ENCODE peak calls at places on chromosome X, in five cellular contexts. Y, V, R, E and H are unnamed samples.

GRCh38 chrX:76420237-76420636 is 7.3 kb upstream of the MAGEE1 start:
- DNase-seq in Y (peak; percentile 2), V (no peak), R (no peak), E (no peak), H (no peak)

GRCh38 chrX:84363674-84364073 is 138.6 kb downstream of the HDX start:
- DNase-seq in Y (peak; percentile 18), V (no peak), R (no peak), E (no peak), H (no peak)

GRCh38 chrX:18353931-18354368 is 538 bp downstream of the SCML2 start:
- DNase-seq in Y (peak; percentile 30), V (no peak), R (peak; percentile 42), E (no peak), H (no peak)

GRCh38 chrX:66544181-66544580 is 94.7 kb downstream of the EDA2R start:
- DNase-seq in Y (no peak), V (no peak), R (no peak), E (no peak), H (no peak)

GRCh38 chrX:30702736-30703135 is 49.5 kb downstream of the GK start:
- DNase-seq in Y (peak; percentile 78), V (peak; percentile 80), R (no peak), E (no peak), H (no peak)

GRCh38 chrX:3295731-3296130 is 50.7 kb downstream of the MXRA5 start:
- DNase-seq in Y (peak; percentile 13), V (peak; percentile 4), R (no peak), E (no peak), H (no peak)

GRCh38 chrX:13851996-13852695 is 35.3 kb upstream of the GPM6B start:
- DNase-seq in Y (no peak), V (no peak), R (no peak), E (no peak), H (no peak)

GRCh38 chrX:16687514-16687913 is 25.0 kb downstream of the CTPS2 start:
- DNase-seq in Y (peak; percentile 28), V (peak; percentile 43), R (no peak), E (no peak), H (no peak)

GRCh38 chrX:110173192-110174175 is 144.4 kb downstream of the AMMECR1 start:
- DNase-seq in Y (peak; percentile 33), V (peak; percentile 18), R (peak; percentile 31), E (no peak), H (peak; percentile 13)

GRCh38 chrX:70219938-70220764 is 14.3 kb upstream of the AWAT1 start:
- DNase-seq in Y (peak; percentile 59), V (peak; percentile 23), R (no peak), E (no peak), H (peak; percentile 27)

GRCh38 chrX:101417190-101417589 is 9.2 kb downstream of the HNRNPH2 start:
- DNase-seq in Y (no peak), V (no peak), R (no peak), E (no peak), H (no peak)

GRCh38 chrX:51215266-51215665 is 117.4 kb upstream of the NUDT10 start:
- DNase-seq in Y (no peak), V (no peak), R (no peak), E (no peak), H (no peak)

GRCh38 chrX:120293015-120293414 is 18.2 kb downstream of the TMEM255A start:
- DNase-seq in Y (no peak), V (no peak), R (no peak), E (no peak), H (no peak)

GRCh38 chrX:118347131-118347530 is 1.2 kb downstream of the WDR44 start:
- DNase-seq in Y (peak; percentile 72), V (peak; percentile 76), R (no peak), E (no peak), H (no peak)

GRCh38 chrX:37409278-37409677 is 60.1 kb downstream of the PRRG1 start:
- DNase-seq in Y (no peak), V (peak; percentile 2), R (no peak), E (no peak), H (no peak)

GRCh38 chrX:65488496-65488895 is 46.1 kb downstream of the LAS1L start:
- DNase-seq in Y (peak; percentile 29), V (peak; percentile 1), R (no peak), E (no peak), H (no peak)

GRCh38 chrX:153851981-153852380 is 21.6 kb upstream of the PDZD4 start:
- DNase-seq in Y (no peak), V (no peak), R (no peak), E (no peak), H (no peak)

GRCh38 chrX:9992724-9993123 is 25.6 kb downstream of the CLDN34 start:
- DNase-seq in Y (no peak), V (no peak), R (no peak), E (no peak), H (no peak)

GRCh38 chrX:261167-261857 is 19.9 kb upstream of the PLCXD1 start:
- DNase-seq in Y (no peak), V (peak; percentile 46), R (peak; percentile 15), E (no peak), H (no peak)

GRCh38 chrX:109036624-109037023 is 300.3 kb upstream of the IRS4 start:
- DNase-seq in Y (no peak), V (no peak), R (no peak), E (no peak), H (no peak)

GRCh38 chrX:23904096-23904495 is 3.6 kb downstream of the APOO start:
- DNase-seq in Y (no peak), V (peak; percentile 47), R (no peak), E (no peak), H (no peak)

GRCh38 chrX:132615396-132616131 is 126.7 kb upstream of the MBNL3 start:
- DNase-seq in Y (peak; percentile 45), V (peak; percentile 17), R (peak; percentile 21), E (no peak), H (no peak)

GRCh38 chrX:79100791-79101484 is 43.5 kb upstream of the GPR174 start:
- DNase-seq in Y (no peak), V (no peak), R (no peak), E (no peak), H (no peak)

GRCh38 chrX:106921637-106922036 is 1.4 kb downstream of the CLDN2 start:
- DNase-seq in Y (no peak), V (no peak), R (no peak), E (no peak), H (no peak)

GRCh38 chrX:56763556-56764152 is 34.6 kb downstream of the NBDY start:
- DNase-seq in Y (no peak), V (peak; percentile 32), R (peak; percentile 85), E (no peak), H (no peak)

DNA sequence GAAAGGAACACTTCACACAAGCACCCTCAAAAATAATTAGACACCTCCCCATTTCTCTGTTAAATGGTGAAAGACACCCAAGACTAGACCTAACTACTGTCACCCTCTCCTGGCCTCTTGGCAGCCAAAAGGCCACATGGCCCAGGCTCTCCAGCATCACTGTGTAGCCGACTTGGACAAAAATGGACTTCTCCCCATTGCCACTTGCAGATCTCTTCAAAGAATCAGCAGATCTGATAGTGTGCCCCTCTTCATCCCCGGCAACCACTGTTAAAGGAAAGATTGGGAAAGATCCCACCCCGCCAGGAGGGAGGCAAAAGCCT is 2.0 kb downstream of the MID1IP1 start:
- DNase-seq in Y (no peak), V (no peak), R (no peak), E (no peak), H (no peak)
- H3K4me1 ChIP-seq in Y (peaks cover 44% of the 10 kb centered on the region), V (peaks cover 3% of the 10 kb centered on the region), R (no peaks in the 10 kb centered on the region), E (peaks cover 2% of the 10 kb centered on the region), H (peaks cover 35% of the 10 kb centered on the region)

GRCh38 chrX:45778621-45779020 is 577.9 kb upstream of the DIPK2B start:
- DNase-seq in Y (peak; percentile 50), V (no peak), R (no peak), E (no peak), H (no peak)

GRCh38 chrX:45771560-45772340 is 571.1 kb upstream of the DIPK2B start:
- DNase-seq in Y (peak; percentile 83), V (peak; percentile 74), R (no peak), E (no peak), H (peak; percentile 25)

GRCh38 chrX:45775462-45775861 is 574.8 kb upstream of the DIPK2B start:
- DNase-seq in Y (peak; percentile 87), V (peak; percentile 86), R (no peak), E (no peak), H (no peak)

GRCh38 chrX:45771114-45771513 is 570.4 kb upstream of the DIPK2B start:
- DNase-seq in Y (peak; percentile 91), V (peak; percentile 95), R (peak; percentile 21), E (no peak), H (no peak)

DNA sequence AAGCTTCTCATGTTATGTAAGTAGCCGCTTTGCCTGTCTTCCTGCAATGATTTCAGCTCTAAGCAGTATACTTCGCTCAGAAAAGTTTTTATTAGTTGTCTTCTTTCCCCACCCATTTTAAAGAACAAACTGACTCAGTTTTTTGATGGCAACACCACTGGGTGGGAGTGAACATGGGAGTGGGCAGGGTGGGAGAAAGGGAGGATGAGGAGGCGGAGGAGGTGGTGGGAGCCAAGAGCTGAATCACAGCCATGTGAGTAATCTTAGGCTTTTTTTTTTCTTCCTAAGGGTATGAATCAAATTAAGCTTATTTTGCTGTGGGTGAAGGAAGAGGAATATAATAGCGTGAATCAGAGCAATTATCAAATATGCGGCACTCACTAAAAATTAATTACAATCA is 574.3 kb upstream of the DIPK2B start:
- DNase-seq in Y (peak; percentile 88), V (peak; percentile 88), R (peak; percentile 38), E (no peak), H (no peak)
- H3K4me1 ChIP-seq in Y (peaks cover 56% of the 10 kb centered on the region), V (peaks cover 8% of the 10 kb centered on the region), R (peaks cover 3% of the 10 kb centered on the region), E (peaks cover 4% of the 10 kb centered on the region), H (peaks cover 11% of the 10 kb centered on the region)

DNA sequence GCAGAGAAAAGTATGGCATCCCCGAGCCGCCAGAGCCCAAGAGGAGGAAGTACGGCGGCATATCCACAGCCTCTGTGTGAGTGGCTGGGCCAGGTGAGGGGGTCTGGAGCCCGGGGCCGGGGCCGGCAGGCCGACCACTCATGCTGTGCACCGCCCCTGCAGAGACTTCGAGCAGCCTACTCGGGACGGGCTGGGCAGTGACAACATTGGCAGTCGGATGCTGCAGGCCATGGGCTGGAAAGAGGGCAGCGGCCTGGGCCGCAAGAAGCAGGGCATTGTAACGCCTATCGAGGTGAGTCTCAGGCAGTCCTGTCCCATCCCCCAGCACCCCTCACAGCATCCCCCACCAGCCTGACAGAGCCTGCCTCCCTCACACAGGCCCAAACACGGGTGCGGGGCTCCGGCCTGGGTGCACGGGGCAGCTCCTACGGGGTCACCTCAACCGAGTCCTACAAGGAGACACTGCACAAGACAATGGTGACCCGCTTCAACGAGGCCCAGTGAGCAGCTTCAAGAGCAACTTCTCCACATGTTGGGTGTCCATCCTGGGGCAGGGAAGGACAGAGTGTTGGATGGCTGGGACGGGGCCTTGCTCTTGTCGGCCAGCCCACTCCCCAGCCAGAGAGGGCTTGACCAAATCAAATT is 7.4 kb upstream of the UBA1 start:
- DNase-seq in Y (no peak), V (no peak), R (no peak), E (no peak), H (no peak)
- H3K4me1 ChIP-seq in Y (no peaks in the 10 kb centered on the region), V (no peaks in the 10 kb centered on the region), R (peaks cover 2% of the 10 kb centered on the region), E (no peaks in the 10 kb centered on the region), H (no peaks in the 10 kb centered on the region)

DNA sequence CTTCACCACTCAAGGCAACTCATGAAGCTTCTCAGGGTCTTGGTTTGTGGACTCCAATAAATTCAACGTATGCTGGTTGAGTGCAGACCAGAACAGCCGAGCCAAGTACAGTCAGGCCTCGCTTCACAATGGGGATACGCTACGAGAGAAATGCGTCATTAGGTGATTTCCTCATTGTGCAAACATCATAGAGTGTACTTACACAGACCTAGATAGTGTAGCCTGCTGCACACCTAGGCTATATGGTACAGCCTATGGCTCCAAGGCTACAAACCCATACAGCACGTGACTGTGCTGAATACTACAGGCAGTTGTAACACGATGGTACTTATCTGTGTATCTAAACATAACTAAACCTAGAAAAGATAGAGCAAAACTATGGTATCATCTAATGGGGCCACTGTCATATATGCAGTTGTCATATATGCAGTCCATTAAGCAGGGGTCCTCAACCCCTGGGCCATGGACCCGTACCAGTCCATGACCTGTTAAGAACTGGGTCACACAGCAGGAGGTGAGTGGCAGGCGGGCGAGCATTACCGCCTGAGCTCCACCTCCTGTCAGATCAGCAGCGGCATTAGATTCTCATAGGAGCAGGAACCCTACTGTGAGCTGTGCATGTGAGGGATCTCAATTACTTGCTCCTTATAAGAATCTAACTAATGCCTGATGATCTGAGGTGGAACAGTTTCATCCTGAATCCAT is 31.5 kb downstream of the RTL5 start:
- DNase-seq in Y (no peak), V (no peak), R (no peak), E (no peak), H (no peak)
- H3K4me1 ChIP-seq in Y (no peaks in the 10 kb centered on the region), V (no peaks in the 10 kb centered on the region), R (no peaks in the 10 kb centered on the region), E (no peaks in the 10 kb centered on the region), H (peaks cover 16% of the 10 kb centered on the region)